ENCODE peak calls at places on chromosomes 13 and 19, in eight cellular contexts. C is astrocyte, G is suprapubic skin, V is cardiac muscle cell, I is heart left ventricle, O is fibroblast of lung, E is left ventricle myocardium inferior, N is H7. U is an unnamed sample.

GRCh38 chr13:34391071-34391470 is 551.0 kb upstream of the NBEA start:
- DNase-seq in C (peak; percentile 80), G (no peak), V (no peak), I (no peak), O (peak; percentile 83), E (no peak), N (no peak), U (peak; percentile 68)

GRCh38 chr19:19643158-19644053 is at the start of gene GMIP:
- DNase-seq in C (no peak), G (no peak), V (peak; percentile 81), I (peak; percentile 84), O (peak; percentile 28), E (peak; percentile 82), N (peak; percentile 99), U (peak; percentile 59)

GRCh38 chr19:53664760-53665159 is 33.0 kb downstream of the DPRX start:
- DNase-seq in C (no peak), G (no peak), V (no peak), I (no peak), O (no peak), E (no peak), N (peak; percentile 70), U (no peak)

GRCh38 chr19:54952591-54953344 is 5.4 kb upstream of the NLRP7 start:
- DNase-seq in C (peak; percentile 95), G (no peak), V (no peak), I (no peak), O (peak; percentile 96), E (no peak), N (no peak), U (no peak)

GRCh38 chr13:29846475-29847256 is 3.8 kb downstream of the UBL3 start:
- DNase-seq in C (no peak), G (no peak), V (no peak), I (no peak), O (no peak), E (no peak), N (no peak), U (no peak)

GRCh38 chr13:77544365-77544764 is 8.9 kb downstream of the SCEL start:
- DNase-seq in C (peak; percentile 61), G (no peak), V (peak; percentile 14), I (peak; percentile 79), O (peak; percentile 70), E (peak; percentile 72), N (peak; percentile 10), U (no peak)

GRCh38 chr19:34556500-34556899 is 74.9 kb downstream of the WTIP start:
- DNase-seq in C (no peak), G (no peak), V (peak; percentile 10), I (no peak), O (no peak), E (no peak), N (no peak), U (peak; percentile 14)

GRCh38 chr13:74151859-74152258 is 17.7 kb upstream of the KLF12 start:
- DNase-seq in C (no peak), G (no peak), V (no peak), I (no peak), O (no peak), E (no peak), N (no peak), U (no peak)

GRCh38 chr19:16473875-16474397 is 2.2 kb upstream of the EPS15L1 start:
- DNase-seq in C (no peak), G (no peak), V (no peak), I (no peak), O (no peak), E (no peak), N (no peak), U (no peak)

GRCh38 chr13:66585669-66586203 is 644.4 kb downstream of the PCDH9 start:
- DNase-seq in C (peak; percentile 36), G (no peak), V (no peak), I (no peak), O (peak; percentile 47), E (no peak), N (no peak), U (no peak)

GRCh38 chr19:51064534-51065220 is at the start of gene KLK13:
- DNase-seq in C (no peak), G (no peak), V (peak; percentile 30), I (peak; percentile 37), O (no peak), E (peak; percentile 34), N (peak; percentile 93), U (peak; percentile 12)

GRCh38 chr13:112175162-112176075 is 108.5 kb downstream of the SOX1 start:
- DNase-seq in C (no peak), G (peak; percentile 66), V (no peak), I (no peak), O (no peak), E (no peak), N (no peak), U (no peak)

GRCh38 chr13:48252176-48252575 is 19.2 kb downstream of the ITM2B start:
- DNase-seq in C (no peak), G (no peak), V (no peak), I (no peak), O (no peak), E (no peak), N (no peak), U (no peak)
- H3K36me3 ChIP-seq in C (peaks cover 22% of the 10 kb centered on the region), G (peaks cover 31% of the 10 kb centered on the region), V (peaks cover 34% of the 10 kb centered on the region), I (peaks cover 37% of the 10 kb centered on the region), O (no peaks in the 10 kb centered on the region), E (peaks cover 35% of the 10 kb centered on the region), N (peaks cover 9% of the 10 kb centered on the region), U (peaks cover 29% of the 10 kb centered on the region)

GRCh38 chr19:8107301-8107903 is 42.0 kb downstream of the FBN3 start:
- DNase-seq in C (no peak), G (no peak), V (no peak), I (no peak), O (no peak), E (no peak), N (no peak), U (no peak)
- H3K36me3 ChIP-seq in C (no peaks in the 10 kb centered on the region), G (no peaks in the 10 kb centered on the region), V (no peaks in the 10 kb centered on the region), I (no peaks in the 10 kb centered on the region), O (no peaks in the 10 kb centered on the region), E (no peaks in the 10 kb centered on the region), N (peaks cover 29% of the 10 kb centered on the region), U (no peaks in the 10 kb centered on the region)

DNA sequence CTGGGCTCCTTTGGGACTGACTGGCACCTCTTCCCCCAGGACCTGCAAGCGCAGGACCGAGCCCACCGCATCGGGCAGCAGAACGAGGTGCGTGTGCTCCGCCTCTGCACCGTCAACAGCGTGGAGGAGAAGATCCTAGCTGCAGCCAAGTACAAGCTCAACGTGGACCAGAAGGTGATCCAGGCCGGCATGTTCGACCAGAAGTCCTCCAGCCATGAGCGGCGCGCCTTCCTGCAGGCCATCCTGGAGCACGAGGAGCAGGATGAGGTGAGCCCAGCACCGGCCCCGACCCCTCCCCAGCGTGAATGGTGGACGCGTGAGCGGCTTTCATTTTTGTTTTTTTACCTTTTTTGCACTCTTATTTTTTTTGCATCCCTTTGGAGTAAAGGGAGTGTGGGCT is 56.0 kb upstream of the LDLR start:
- DNase-seq in C (no peak), G (no peak), V (no peak), I (no peak), O (no peak), E (no peak), N (no peak), U (no peak)
- H3K36me3 ChIP-seq in C (peaks cover 59% of the 10 kb centered on the region), G (peaks cover 96% of the 10 kb centered on the region), V (peaks cover 62% of the 10 kb centered on the region), I (peaks cover 85% of the 10 kb centered on the region), O (peaks cover 51% of the 10 kb centered on the region), E (peaks cover 90% of the 10 kb centered on the region), N (peaks cover 59% of the 10 kb centered on the region), U (peaks cover 24% of the 10 kb centered on the region)

DNA sequence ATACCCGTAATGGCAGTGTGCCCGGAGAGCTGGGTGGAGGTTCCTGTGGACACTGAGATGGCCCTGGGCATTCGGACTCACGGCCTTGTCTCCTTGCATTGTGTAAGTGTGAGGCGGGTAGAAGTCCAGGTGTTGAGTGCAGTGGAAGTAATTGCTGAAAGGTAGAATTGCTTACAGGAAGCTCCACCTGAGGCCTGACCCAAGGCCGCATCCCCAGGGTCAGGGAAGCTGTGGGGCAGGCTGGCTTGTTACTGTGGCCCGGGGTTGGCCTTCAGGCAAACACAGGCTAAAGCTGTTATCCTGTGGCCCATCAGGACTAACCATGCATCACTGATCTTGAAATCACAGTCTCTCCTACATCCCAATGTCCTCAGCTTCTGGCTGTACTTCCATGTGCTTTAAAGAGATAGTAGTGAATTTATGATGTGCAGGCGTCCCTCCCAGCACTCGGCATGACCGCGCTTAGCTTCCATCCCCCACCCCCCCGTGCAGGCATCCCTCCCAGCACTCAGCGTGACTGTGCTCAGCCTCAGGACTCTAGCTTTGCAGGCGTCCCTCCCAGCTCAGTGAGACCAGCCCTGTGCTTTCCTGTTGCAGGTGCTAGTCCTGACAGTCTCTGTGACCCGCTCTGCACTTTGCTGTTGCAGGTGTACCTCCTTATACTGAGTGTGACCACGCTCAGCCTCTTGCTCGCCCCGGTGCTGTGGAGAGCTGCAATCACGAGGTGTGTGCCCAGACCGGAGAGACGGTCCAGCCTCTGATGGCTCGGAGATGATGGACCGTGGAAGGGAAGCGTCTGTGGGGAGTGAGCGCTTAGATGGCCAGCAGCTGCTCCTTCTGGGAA is 35.6 kb upstream of the TFDP1 start:
- DNase-seq in C (no peak), G (no peak), V (no peak), I (peak; percentile 16), O (no peak), E (no peak), N (peak; percentile 50), U (no peak)
- H3K36me3 ChIP-seq in C (peaks cover 11% of the 10 kb centered on the region), G (peaks cover 41% of the 10 kb centered on the region), V (peaks cover 3% of the 10 kb centered on the region), I (peaks cover 64% of the 10 kb centered on the region), O (peaks cover 26% of the 10 kb centered on the region), E (peaks cover 45% of the 10 kb centered on the region), N (no peaks in the 10 kb centered on the region), U (peaks cover 3% of the 10 kb centered on the region)

DNA sequence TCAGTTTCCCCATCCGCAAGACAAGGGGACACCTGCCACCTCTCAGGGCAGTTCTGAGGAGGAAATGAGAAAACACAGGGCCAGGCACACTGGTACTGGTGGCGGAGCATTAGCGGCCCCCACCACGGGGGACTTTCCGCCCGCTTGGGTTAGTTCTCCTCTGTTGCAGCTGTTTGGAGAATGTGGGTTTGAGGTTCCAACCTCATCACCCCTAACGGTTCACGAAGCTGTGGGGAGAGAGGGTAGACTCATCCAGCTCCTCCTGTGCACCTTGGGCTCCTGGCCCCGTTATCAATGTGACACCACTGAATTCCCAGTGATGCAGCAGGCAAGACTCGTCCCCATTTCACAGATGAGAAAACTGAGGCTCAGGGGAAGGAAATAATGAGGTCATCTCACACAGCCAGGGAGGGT is 10.3 kb downstream of the PTPRS start:
- DNase-seq in C (no peak), G (no peak), V (no peak), I (no peak), O (no peak), E (no peak), N (no peak), U (no peak)
- H3K36me3 ChIP-seq in C (no peaks in the 10 kb centered on the region), G (no peaks in the 10 kb centered on the region), V (no peaks in the 10 kb centered on the region), I (no peaks in the 10 kb centered on the region), O (no peaks in the 10 kb centered on the region), E (no peaks in the 10 kb centered on the region), N (peaks cover 1% of the 10 kb centered on the region), U (no peaks in the 10 kb centered on the region)

GRCh38 chr19:38706792-38707511 is 37.3 kb downstream of the CAPN12 start:
- DNase-seq in C (no peak), G (no peak), V (no peak), I (no peak), O (no peak), E (no peak), N (peak; percentile 79), U (no peak)

GRCh38 chr19:38707512-38708114 is 36.7 kb downstream of the CAPN12 start:
- DNase-seq in C (no peak), G (peak; percentile 88), V (no peak), I (peak; percentile 84), O (peak; percentile 65), E (peak; percentile 76), N (no peak), U (no peak)

GRCh38 chr19:38704488-38705026 is 39.7 kb downstream of the CAPN12 start:
- DNase-seq in C (no peak), G (no peak), V (no peak), I (no peak), O (no peak), E (no peak), N (no peak), U (no peak)

GRCh38 chr19:38703509-38703908 is 40.8 kb downstream of the CAPN12 start:
- DNase-seq in C (no peak), G (no peak), V (no peak), I (no peak), O (no peak), E (no peak), N (no peak), U (no peak)

GRCh38 chr19:38705197-38706019 is 38.9 kb downstream of the CAPN12 start:
- DNase-seq in C (no peak), G (no peak), V (no peak), I (peak; percentile 68), O (no peak), E (peak; percentile 71), N (no peak), U (no peak)
- H3K36me3 ChIP-seq in C (peaks cover 69% of the 10 kb centered on the region), G (peaks cover 97% of the 10 kb centered on the region), V (peaks cover 54% of the 10 kb centered on the region), I (peaks cover 100% of the 10 kb centered on the region), O (peaks cover 74% of the 10 kb centered on the region), E (peaks cover 96% of the 10 kb centered on the region), N (peaks cover 89% of the 10 kb centered on the region), U (peaks cover 48% of the 10 kb centered on the region)